ENCODE peak calls at places on chromosome 11, in five cellular contexts. N is cardiac fibroblast, Q is MCF 10A, P is foreskin keratinocyte, B is endothelial cell. V is an unnamed sample.

GRCh38 chr11:100888836-100889235 is 201.7 kb downstream of the ARHGAP42 start:
- DNase-seq in B (no peak), Q (no peak), P (no peak), N (no peak), V (no peak)

GRCh38 chr11:82003671-82004148 is 730.0 kb downstream of the FAM181B start:
- DNase-seq in N (peak; percentile 0), B (no peak), P (no peak), Q (no peak), V (peak; percentile 50)

GRCh38 chr11:64233913-64234839 is at the start of gene VEGFB:
- DNase-seq in B (no peak), P (no peak), Q (peak; percentile 58), N (peak; percentile 70), V (no peak)

GRCh38 chr11:91173701-91174100 is 950.9 kb upstream of the CHORDC1 start:
- DNase-seq in N (no peak), Q (peak; percentile 47), P (no peak), B (no peak), V (peak; percentile 66)

GRCh38 chr11:2360081-2360642 is 16.9 kb upstream of the CD81 start:
- DNase-seq in B (no peak), N (no peak), P (no peak), Q (no peak), V (no peak)

GRCh38 chr11:17197431-17197898 is 10.3 kb downstream of the PIK3C2A start:
- DNase-seq in B (no peak), Q (no peak), P (no peak), N (no peak), V (peak; percentile 79)

GRCh38 chr11:73320786-73321325 is 12.8 kb downstream of the ARHGEF17 start:
- DNase-seq in Q (no peak), N (peak; percentile 87), P (peak; percentile 21), B (no peak), V (peak; percentile 20)

GRCh38 chr11:65555693-65556231 is 2.4 kb downstream of the LTBP3 start:
- DNase-seq in Q (peak; percentile 95), N (peak; percentile 82), P (no peak), B (no peak), V (peak; percentile 63)

GRCh38 chr11:116062526-116063171 is 558.4 kb upstream of the CADM1 start:
- DNase-seq in Q (no peak), B (no peak), P (no peak), N (no peak), V (no peak)

GRCh38 chr11:63609536-63609935 is 4.7 kb downstream of the PLAAT3 start:
- DNase-seq in B (no peak), Q (no peak), N (peak; percentile 32), P (no peak), V (no peak)

GRCh38 chr11:126310229-126310991 is 6.5 kb downstream of the DCPS start:
- DNase-seq in Q (peak; percentile 78), P (no peak), B (peak; percentile 85), N (peak; percentile 85), V (peak; percentile 55)

GRCh38 chr11:128900468-128900867 is 9.3 kb downstream of the KCNJ5 start:
- DNase-seq in P (no peak), Q (peak; percentile 25), B (no peak), N (no peak), V (no peak)

GRCh38 chr11:65428578-65429068 is 6.0 kb downstream of the NEAT1 start:
- DNase-seq in Q (no peak), P (no peak), B (no peak), N (peak; percentile 86), V (peak; percentile 51)

GRCh38 chr11:115642660-115643059 is 138.4 kb upstream of the CADM1 start:
- DNase-seq in N (no peak), P (no peak), B (no peak), Q (no peak), V (no peak)

GRCh38 chr11:66144000-66144678 is 74.1 kb downstream of the PACS1 start:
- DNase-seq in N (no peak), P (no peak), Q (no peak), B (no peak), V (no peak)

GRCh38 chr11:77127969-77128691 is at the start of gene MYO7A:
- DNase-seq in P (no peak), Q (no peak), B (peak; percentile 33), N (peak; percentile 54), V (no peak)

GRCh38 chr11:2926611-2927492 is 2.4 kb downstream of the PHLDA2 start:
- DNase-seq in N (no peak), B (no peak), P (no peak), Q (no peak), V (no peak)

GRCh38 chr11:14411818-14412217 is 52.8 kb upstream of the RRAS2 start:
- DNase-seq in Q (peak; percentile 96), N (peak; percentile 84), P (no peak), B (no peak), V (peak; percentile 88)

GRCh38 chr11:14409891-14410290 is 50.9 kb upstream of the RRAS2 start:
- DNase-seq in N (no peak), P (no peak), Q (peak; percentile 62), B (no peak), V (peak; percentile 50)

GRCh38 chr11:14414470-14415461 is 55.8 kb upstream of the RRAS2 start:
- DNase-seq in P (no peak), N (peak; percentile 36), B (no peak), Q (no peak), V (peak; percentile 50)

GRCh38 chr11:14417186-14417585 is 58.2 kb upstream of the RRAS2 start:
- DNase-seq in Q (no peak), N (peak; percentile 26), P (no peak), B (no peak), V (no peak)

DNA sequence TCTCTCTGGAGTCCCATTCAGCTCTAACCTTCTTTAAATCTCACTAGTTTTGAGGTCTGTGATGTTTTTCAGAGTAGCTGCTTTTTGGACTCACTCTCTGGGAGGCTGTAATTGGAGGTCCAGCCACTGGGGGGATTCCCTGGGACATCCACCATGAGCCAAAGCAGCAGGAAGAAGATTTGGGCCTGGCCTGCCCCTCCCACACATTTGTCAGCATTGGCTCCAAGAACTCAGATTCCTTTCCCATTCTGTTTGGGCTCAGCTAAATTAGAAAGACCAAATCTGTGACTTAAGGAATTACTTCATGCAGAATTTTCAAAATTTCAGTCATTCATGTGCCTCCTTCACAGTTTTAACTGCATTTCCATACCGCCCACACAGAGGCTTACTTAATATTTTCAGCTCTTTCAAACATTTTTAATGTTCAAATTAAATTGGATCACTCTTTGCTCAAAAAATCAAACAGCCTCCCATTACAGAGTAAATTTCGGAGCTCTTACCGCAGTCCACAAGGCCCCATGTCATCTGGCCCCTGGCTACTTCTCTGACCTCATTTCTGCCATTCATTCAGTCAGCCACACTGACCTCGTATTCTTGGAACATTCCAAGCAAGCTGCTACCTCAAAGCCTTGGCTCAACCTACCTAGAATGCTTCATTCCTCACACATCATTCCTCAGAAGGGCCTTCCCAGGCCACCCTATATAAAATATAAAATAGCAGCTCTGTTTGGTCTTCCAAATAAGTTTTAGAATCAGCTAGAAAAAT is 54.5 kb upstream of the RRAS2 start:
- DNase-seq in B (peak; percentile 36), P (no peak), N (peak; percentile 82), Q (peak; percentile 47), V (no peak)
- TF ChIP-seq CTCF in B (peak; percentile 54), P (peak; percentile 33), N (peak; percentile 41), Q (no peak), V (peak; percentile 4)

DNA sequence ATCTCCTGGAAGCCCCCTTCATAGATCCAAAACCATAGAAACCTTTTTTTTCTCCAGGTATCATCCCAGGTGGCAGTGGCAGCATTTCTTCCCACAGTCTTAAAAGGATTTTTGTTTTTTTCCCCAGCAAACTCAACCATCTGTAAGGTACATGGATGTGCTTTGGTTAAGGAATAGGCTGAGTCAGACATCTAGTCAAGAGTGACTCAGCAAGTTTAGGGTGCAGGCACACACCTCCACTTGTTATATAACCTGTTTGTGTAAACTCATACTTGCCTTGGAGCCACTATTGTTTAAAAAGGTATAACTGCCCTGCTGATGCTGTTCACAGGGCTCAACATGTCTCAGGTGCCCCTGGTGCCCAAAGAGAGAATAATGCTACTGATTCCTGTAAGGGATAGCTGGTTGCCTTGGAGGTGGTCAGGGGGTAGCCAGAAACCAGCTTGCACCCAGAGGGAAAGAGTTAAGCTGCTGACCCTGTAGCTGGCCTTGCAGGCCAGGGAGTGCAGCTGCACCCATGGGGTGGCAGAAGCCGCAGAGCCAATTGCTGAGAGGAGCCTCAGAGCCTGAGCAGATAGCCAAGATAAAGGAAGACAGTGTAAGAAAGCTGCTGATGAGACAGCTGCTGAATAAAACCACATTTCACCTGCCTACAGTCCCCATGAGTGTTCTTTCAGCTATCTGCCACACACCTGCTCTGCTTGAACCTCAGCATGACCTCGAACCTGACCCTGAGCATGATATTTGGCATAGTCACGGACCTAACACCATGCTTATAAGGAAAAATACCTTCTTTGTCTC is 1726.1 kb upstream of the RAG2 start:
- DNase-seq in N (no peak), Q (peak; percentile 31), B (no peak), P (peak; percentile 45), V (peak; percentile 39)
- TF ChIP-seq CTCF in N (no peak), Q (no peak), B (no peak), P (peak; percentile 9), V (no peak)

DNA sequence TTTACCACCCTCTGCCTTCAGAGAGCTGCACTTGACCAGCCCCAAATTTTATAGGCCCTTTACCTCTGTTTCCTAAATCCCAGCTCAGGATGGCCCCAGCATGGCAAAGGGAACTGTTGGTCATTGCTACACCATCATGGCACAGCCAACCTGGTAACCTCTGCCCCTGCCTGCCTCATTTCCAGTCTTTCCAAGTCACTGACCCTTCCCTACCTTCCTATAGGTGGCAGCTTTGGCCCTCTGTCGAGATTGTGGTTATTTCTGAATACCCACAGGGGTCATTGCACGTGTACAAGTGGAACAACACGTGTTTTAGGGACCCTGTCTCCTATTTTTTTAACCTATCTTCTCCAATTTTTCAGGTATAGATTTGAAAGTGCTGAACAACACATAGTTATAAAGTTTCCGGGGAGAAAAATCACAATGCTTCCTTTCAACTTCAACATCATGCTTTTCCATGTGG is 2.8 kb downstream of the GALNT18 start:
- DNase-seq in N (no peak), Q (peak; percentile 35), B (peak; percentile 26), P (no peak), V (no peak)
- TF ChIP-seq CTCF in N (no peak), Q (peak; percentile 30), B (no peak), P (peak; percentile 32), V (peak; percentile 18)

DNA sequence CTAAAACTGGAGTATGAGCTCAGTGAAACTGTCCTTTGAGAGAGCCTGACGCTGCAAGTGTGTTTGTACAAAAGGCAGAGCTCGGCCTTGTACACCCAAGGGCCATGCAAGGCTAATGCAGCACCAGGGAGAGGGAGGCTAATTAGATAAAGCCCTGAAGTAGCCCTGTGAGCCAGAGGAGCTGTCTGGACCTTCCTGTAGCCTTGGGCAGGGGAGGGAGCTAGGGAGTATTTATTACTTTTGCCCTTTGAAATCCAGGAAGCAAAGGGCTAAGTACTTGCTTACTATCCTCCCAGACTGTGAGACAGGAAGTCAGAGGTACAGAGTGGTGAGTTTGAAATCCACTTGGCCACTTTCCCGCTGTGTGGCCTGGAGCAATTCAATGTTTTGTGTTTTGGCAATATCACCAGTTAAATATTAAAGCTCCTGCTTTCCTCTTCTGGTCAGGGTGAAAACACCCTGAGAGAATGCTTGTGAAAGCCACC is 10.2 kb upstream of the LDHA start:
- DNase-seq in N (peak; percentile 94), Q (peak; percentile 95), B (no peak), P (no peak), V (peak; percentile 79)
- TF ChIP-seq CTCF in N (no peak), Q (no peak), B (no peak), P (no peak), V (no peak)

DNA sequence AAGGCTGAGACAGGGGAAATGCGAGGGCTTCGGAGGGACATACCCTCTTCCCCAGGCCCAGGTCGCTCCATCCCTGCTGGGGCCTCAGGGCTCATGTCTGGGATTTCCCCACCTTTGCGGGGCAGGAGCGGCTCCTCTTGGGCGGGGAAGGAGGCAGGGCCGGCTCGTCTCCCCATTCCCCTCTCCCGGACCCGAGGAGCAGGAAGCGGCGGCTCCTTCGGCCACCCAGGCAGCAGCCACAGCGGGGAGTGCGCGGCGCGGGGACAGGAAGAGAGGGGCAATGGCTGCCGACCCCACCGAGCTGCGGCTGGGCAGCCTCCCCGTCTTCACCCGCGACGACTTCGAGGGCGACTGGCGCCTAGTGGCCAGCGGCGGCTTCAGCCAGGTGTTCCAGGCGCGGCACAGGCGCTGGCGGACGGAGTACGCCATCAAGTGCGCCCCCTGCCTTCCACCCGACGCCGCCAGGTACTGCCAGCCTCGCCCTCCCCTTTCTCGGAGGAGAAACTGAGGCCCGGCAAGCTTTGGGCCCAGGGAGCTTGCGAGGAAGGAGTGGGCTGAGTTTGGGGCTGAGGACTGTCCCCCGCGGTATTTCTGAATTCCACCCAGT is at the start of gene ANKK1:
- DNase-seq in Q (peak; percentile 39), P (no peak), B (peak; percentile 37), N (no peak), V (peak; percentile 36)
- TF ChIP-seq CTCF in Q (peak; percentile 37), P (peak; percentile 79), B (no peak), N (no peak), V (peak; percentile 78)